ENCODE peak calls at places on chromosomes 5 and 9, in four cellular contexts. One of them, this sample, is unnamed.

GRCh38 chr9:75960561-75960960 is 70.1 kb downstream of the PCSK5 start:
- DNase-seq in psoas muscle: no peak
- DNase-seq in fibroblast of mammary gland: no peak
- DNase-seq in tibial artery: no peak
- DNase-seq in this sample: no peak

GRCh38 chr5:168413062-168413461 is 73.2 kb upstream of the RARS1 start:
- DNase-seq in tibial artery: no peak
- DNase-seq in psoas muscle: no peak
- DNase-seq in fibroblast of mammary gland: no peak
- DNase-seq in this sample: no peak

GRCh38 chr5:169861934-169862333 is 118.4 kb downstream of the INSYN2B start:
- DNase-seq in psoas muscle: no peak
- DNase-seq in tibial artery: no peak
- DNase-seq in fibroblast of mammary gland: peak
- DNase-seq in this sample: peak

GRCh38 chr5:41648976-41649375 is 138.6 kb upstream of the PLCXD3 start:
- DNase-seq in tibial artery: no peak
- DNase-seq in psoas muscle: peak
- DNase-seq in fibroblast of mammary gland: no peak
- DNase-seq in this sample: no peak

GRCh38 chr5:9335269-9335668 is 210.6 kb downstream of the SEMA5A start:
- DNase-seq in psoas muscle: no peak
- DNase-seq in fibroblast of mammary gland: no peak
- DNase-seq in tibial artery: no peak
- DNase-seq in this sample: no peak

GRCh38 chr9:9914174-9914573 is 698.6 kb downstream of the PTPRD start:
- DNase-seq in psoas muscle: no peak
- DNase-seq in fibroblast of mammary gland: no peak
- DNase-seq in tibial artery: no peak
- DNase-seq in this sample: no peak

GRCh38 chr9:133880136-133880535 is 112.0 kb downstream of the VAV2 start:
- DNase-seq in psoas muscle: no peak
- DNase-seq in tibial artery: no peak
- DNase-seq in fibroblast of mammary gland: no peak
- DNase-seq in this sample: no peak

GRCh38 chr9:104774831-104775573 is 11.1 kb downstream of the NIPSNAP3B start:
- DNase-seq in psoas muscle: no peak
- DNase-seq in tibial artery: no peak
- DNase-seq in fibroblast of mammary gland: no peak
- DNase-seq in this sample: peak

GRCh38 chr9:89453452-89453851 is 44.5 kb downstream of the SEMA4D start:
- DNase-seq in psoas muscle: no peak
- DNase-seq in tibial artery: no peak
- DNase-seq in fibroblast of mammary gland: no peak
- DNase-seq in this sample: no peak

GRCh38 chr5:156826150-156826549 is 23.9 kb upstream of the PPP1R2B start:
- DNase-seq in tibial artery: no peak
- DNase-seq in psoas muscle: no peak
- DNase-seq in fibroblast of mammary gland: no peak
- DNase-seq in this sample: no peak

GRCh38 chr9:12851331-12851730 is 76.5 kb downstream of the LURAP1L start:
- DNase-seq in fibroblast of mammary gland: no peak
- DNase-seq in tibial artery: no peak
- DNase-seq in psoas muscle: no peak
- DNase-seq in this sample: no peak

GRCh38 chr5:76679231-76679630 is 36.7 kb upstream of the F2R start:
- DNase-seq in fibroblast of mammary gland: peak
- DNase-seq in psoas muscle: no peak
- DNase-seq in tibial artery: no peak
- DNase-seq in this sample: peak

GRCh38 chr5:58904737-58905136 is 321.9 kb downstream of the RAB3C start:
- DNase-seq in fibroblast of mammary gland: no peak
- DNase-seq in psoas muscle: no peak
- DNase-seq in tibial artery: no peak
- DNase-seq in this sample: no peak

GRCh38 chr5:95599252-95599651 is 20.6 kb upstream of the GPR150 start:
- DNase-seq in fibroblast of mammary gland: no peak
- DNase-seq in psoas muscle: no peak
- DNase-seq in tibial artery: no peak
- DNase-seq in this sample: no peak
- TF ChIP-seq CTCF in fibroblast of mammary gland: no peak
- TF ChIP-seq CTCF in psoas muscle: no peak
- TF ChIP-seq CTCF in tibial artery: no peak
- TF ChIP-seq CTCF in this sample: no peak

GRCh38 chr9:92808726-92809451 is 44.3 kb upstream of the BICD2 start:
- DNase-seq in fibroblast of mammary gland: peak
- DNase-seq in psoas muscle: peak
- DNase-seq in tibial artery: peak
- DNase-seq in this sample: peak
- H3K4me3 ChIP-seq in fibroblast of mammary gland: no peak
- H3K4me3 ChIP-seq in psoas muscle: peak
- H3K4me3 ChIP-seq in tibial artery: peak
- H3K4me3 ChIP-seq in this sample: peak

DNA sequence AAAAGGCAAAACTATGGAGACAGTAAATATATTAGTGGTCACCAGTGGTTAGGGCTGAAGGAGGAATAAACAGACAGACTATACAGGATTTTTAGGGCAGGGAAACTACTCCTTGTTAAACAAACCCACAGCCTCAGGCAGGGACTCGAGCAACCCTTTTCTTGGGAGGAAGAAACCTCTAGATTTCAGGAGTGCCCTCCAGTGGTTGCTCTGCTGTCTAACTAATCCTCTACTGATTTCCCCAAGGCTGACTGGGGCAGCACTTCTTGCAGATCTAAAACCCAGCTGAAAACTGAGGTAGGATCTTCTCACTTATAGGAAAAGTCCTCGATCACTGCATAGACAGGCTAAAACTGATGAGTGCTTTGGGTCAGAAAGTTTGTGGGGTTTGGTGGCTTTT is 176.8 kb downstream of the ISOC1 start:
- DNase-seq in fibroblast of mammary gland: peak
- DNase-seq in tibial artery: no peak
- DNase-seq in psoas muscle: no peak
- DNase-seq in this sample: peak
- TF ChIP-seq CTCF in fibroblast of mammary gland: peak
- TF ChIP-seq CTCF in tibial artery: no peak
- TF ChIP-seq CTCF in psoas muscle: no peak
- TF ChIP-seq CTCF in this sample: peak

DNA sequence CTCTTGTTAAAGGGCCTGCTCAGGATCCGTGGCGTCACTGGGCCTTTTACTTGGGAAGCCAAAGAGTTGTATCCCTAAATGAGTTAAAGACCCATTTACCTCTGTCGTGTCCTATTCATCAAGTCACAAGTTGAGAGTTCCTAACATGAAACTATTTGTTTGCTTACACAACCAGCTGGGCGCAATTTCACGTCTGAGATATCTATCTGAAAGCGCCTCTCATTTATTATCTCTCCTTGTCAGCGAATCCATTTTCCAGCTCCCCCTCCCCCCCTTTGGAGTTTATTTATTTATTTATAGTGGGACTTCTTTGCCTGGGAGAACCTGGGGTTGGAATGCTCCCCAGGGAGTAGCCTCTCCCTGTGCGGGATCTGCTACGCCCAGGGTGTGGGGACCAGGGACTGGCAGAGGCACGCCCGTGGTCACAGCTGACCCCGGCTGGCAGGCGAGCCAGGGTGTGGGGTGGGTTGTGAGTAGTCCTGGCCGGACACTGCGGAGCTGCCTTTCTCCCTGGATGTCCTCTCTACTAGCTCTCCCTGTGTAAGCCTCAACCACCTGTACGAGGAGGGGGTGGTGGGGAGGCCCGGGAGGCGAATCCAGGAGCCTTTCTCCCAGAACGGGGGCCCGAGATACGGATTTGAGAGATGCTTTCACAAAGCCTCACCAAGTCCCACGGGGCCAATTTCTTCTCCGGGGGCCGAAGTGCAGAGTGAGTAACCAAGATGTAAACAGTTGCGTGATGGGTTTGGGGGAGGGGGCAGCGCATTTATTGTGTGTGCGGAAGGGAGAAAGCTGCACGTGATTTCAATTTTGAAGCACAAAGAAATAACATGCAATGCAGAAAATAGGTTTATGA is 15.3 kb downstream of the NR2F1 start:
- DNase-seq in fibroblast of mammary gland: no peak
- DNase-seq in tibial artery: no peak
- DNase-seq in psoas muscle: no peak
- DNase-seq in this sample: no peak
- H3K4me3 ChIP-seq in fibroblast of mammary gland: no peak
- H3K4me3 ChIP-seq in tibial artery: no peak
- H3K4me3 ChIP-seq in psoas muscle: no peak
- H3K4me3 ChIP-seq in this sample: no peak

DNA sequence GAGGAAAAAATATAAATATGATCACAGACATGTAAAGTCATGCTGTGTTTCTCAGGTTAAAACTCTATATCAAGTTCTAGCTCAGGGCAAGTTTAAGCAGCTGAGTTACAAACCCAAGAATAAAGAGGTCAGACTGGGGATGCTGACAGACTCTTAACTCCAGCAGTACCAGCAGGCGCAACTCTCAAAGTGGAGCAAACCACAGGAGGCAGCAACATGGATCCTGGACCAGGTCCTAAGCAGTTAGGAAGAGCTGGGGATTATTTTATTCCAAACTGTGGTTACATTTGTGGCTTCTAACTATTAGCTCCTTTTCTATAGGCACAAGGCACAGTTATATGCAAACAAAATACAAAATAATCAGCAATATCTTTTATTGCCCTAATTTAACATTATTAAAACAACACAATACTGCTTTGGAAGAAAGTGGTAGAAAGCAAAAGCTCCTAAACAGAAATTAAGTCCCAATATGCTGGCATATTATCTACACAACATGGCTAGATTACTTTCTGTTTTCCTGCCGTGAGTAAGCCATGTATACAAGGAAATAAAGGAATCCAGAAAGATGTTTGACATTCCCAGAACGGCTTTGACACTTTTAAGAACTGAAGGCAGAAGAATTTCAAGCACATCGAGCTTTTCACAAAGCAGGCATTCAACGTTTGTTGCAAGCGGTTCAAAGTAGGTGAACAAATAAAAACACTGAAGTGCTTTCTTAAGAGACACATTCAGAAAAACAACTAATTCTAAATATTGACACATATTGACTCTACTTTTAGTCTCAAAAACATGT is 378.8 kb upstream of the ZNF608 start:
- DNase-seq in psoas muscle: no peak
- DNase-seq in tibial artery: no peak
- DNase-seq in fibroblast of mammary gland: no peak
- DNase-seq in this sample: no peak
- TF ChIP-seq CTCF in psoas muscle: no peak
- TF ChIP-seq CTCF in tibial artery: no peak
- TF ChIP-seq CTCF in fibroblast of mammary gland: no peak
- TF ChIP-seq CTCF in this sample: no peak

DNA sequence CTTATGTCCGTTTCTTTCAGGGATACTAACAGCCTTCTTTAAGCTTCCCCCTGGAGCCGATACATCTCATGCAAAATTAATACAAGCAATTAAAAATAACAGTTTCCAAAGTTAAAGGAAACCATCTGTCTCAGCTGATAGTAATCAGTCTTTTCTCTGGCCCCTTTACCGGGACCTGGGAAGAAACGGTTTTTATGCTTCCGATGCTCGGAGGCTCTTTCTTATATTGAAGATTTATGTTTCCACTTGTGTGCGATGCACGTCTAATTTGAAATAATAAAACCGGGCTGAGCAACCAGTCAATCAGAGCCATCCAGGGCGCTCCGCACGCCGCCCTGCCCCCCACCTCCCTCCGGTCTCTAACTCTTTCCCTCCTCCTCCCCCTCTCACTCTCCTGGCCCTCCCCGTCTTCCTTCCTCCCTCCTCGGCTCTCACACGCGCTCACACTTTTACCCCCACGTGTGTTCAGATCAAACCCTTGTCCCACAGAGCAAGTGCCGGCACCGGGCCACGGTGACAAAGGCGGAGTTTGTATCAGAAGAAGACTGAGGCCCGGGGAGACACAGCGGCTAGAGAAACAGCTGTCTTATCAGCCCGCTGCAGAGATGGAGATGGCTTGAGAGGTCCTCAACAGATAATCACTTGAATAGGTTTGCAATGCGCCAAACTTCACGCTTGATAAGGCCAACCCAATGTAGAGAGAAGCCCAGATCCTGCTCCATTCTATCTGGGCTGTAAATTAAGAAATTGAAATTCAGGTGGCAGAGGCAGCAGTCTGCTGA is 5.1 kb upstream of the ELAVL2 start:
- DNase-seq in fibroblast of mammary gland: no peak
- DNase-seq in psoas muscle: peak
- DNase-seq in tibial artery: no peak
- DNase-seq in this sample: no peak
- H3K4me3 ChIP-seq in fibroblast of mammary gland: no peak
- H3K4me3 ChIP-seq in psoas muscle: no peak
- H3K4me3 ChIP-seq in tibial artery: no peak
- H3K4me3 ChIP-seq in this sample: no peak

GRCh38 chr5:100901851-100902341 is 1.2 kb downstream of the ST8SIA4 start:
- DNase-seq in psoas muscle: peak
- DNase-seq in tibial artery: peak
- DNase-seq in fibroblast of mammary gland: no peak
- DNase-seq in this sample: peak

GRCh38 chr5:100900796-100901731 is 2.0 kb downstream of the ST8SIA4 start:
- DNase-seq in psoas muscle: peak
- DNase-seq in fibroblast of mammary gland: peak
- DNase-seq in tibial artery: peak
- DNase-seq in this sample: peak

GRCh38 chr5:100899675-100900074 is 3.4 kb downstream of the ST8SIA4 start:
- DNase-seq in fibroblast of mammary gland: no peak
- DNase-seq in tibial artery: no peak
- DNase-seq in psoas muscle: no peak
- DNase-seq in this sample: no peak

GRCh38 chr5:100898504-100899346 is 4.4 kb downstream of the ST8SIA4 start:
- DNase-seq in tibial artery: no peak
- DNase-seq in psoas muscle: no peak
- DNase-seq in fibroblast of mammary gland: peak
- DNase-seq in this sample: no peak

GRCh38 chr5:100900142-100900795 is 2.8 kb downstream of the ST8SIA4 start:
- DNase-seq in psoas muscle: peak
- DNase-seq in tibial artery: peak
- DNase-seq in fibroblast of mammary gland: peak
- DNase-seq in this sample: peak
- TF ChIP-seq CTCF in psoas muscle: peak
- TF ChIP-seq CTCF in tibial artery: no peak
- TF ChIP-seq CTCF in fibroblast of mammary gland: no peak
- TF ChIP-seq CTCF in this sample: peak

GRCh38 chr5:159680095-159680494 is 236.2 kb upstream of the ADRA1B start:
- DNase-seq in psoas muscle: no peak
- DNase-seq in tibial artery: no peak
- DNase-seq in fibroblast of mammary gland: no peak
- DNase-seq in this sample: no peak

GRCh38 chr5:159678800-159679392 is 237.4 kb upstream of the ADRA1B start:
- DNase-seq in fibroblast of mammary gland: no peak
- DNase-seq in tibial artery: no peak
- DNase-seq in psoas muscle: no peak
- DNase-seq in this sample: no peak

DNA sequence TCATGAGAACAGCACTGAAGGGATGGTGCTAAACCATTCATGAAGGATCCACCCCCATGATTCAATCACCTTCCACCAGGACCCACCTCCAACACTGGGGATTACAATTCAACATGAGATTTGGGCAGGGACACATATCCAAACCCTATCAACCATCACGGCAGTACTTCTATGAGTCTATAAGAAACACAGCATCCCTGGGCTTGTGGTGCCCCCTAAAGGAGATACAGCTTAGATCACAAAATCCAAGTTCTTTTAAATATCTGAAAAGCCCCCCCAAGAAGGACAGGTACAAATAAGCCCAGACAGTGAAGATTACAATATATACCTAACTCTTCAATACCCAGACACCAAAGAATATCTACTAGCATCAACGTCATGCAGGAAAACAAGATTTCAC is 233.7 kb upstream of the ADRA1B start:
- DNase-seq in psoas muscle: no peak
- DNase-seq in tibial artery: no peak
- DNase-seq in fibroblast of mammary gland: no peak
- DNase-seq in this sample: peak
- H3K4me3 ChIP-seq in psoas muscle: no peak
- H3K4me3 ChIP-seq in tibial artery: no peak
- H3K4me3 ChIP-seq in fibroblast of mammary gland: no peak
- H3K4me3 ChIP-seq in this sample: no peak

This sample was measured in fibroblast of pulmonary artery.